ENCODE peak calls at places on chromosomes 1 and 21, in nine cellular contexts. M is ovary; L is type B pancreatic cell; W is activated gamma-delta T cell treated with Interleukin-2 at 50 U/mL for 16 hours; C is CD8-positive, alpha-beta T cell; X is NCI-H2081; K is HEK293T; Z is stimulated activated CD8-positive, alpha-beta memory T cell treated with anti-CD3 and anti-CD28 coated beads, Interleukin-2, amount 100 ng/mL, for 48 hours; S is hepatocyte. D is an unnamed sample.
A peak's percentile ranks its signal among the peaks of the same experiment; 100 is the strongest.

GRCh38 chr1:177995369-177995768 is 25.5 kb upstream of the SEC16B start:
- DNase-seq in M (no peak), L (no peak), W (no peak), C (no peak), X (no peak), K (no peak), Z (no peak), S (no peak), D (no peak)

GRCh38 chr1:32208891-32209309 is at the start of gene DCDC2B:
- DNase-seq in M (no peak), L (no peak), W (no peak), C (no peak), X (peak; percentile 95), K (no peak), Z (no peak), S (peak; percentile 53), D (no peak)

GRCh38 chr1:145891587-145892485 is 6.2 kb upstream of the ANKRD35 start:
- DNase-seq in M (peak; percentile 96), L (peak; percentile 90), W (peak; percentile 47), C (peak; percentile 65), X (peak; percentile 99), K (peak; percentile 95), Z (peak; percentile 17), S (peak; percentile 98), D (peak; percentile 97)

GRCh38 chr1:228811655-228812315 is 76.5 kb downstream of the RHOU start:
- DNase-seq in M (no peak), L (no peak), W (no peak), C (peak; percentile 32), X (no peak), K (no peak), Z (no peak), S (no peak), D (no peak)

GRCh38 chr1:199954701-199955100 is 72.8 kb upstream of the NR5A2 start:
- DNase-seq in M (no peak), L (no peak), W (no peak), C (no peak), X (no peak), K (peak; percentile 72), Z (no peak), S (peak; percentile 41), D (no peak)

GRCh38 chr1:157279157-157280140 is 141.3 kb upstream of the ETV3 start:
- DNase-seq in M (no peak), L (no peak), W (no peak), C (no peak), X (no peak), K (no peak), Z (no peak), S (no peak), D (no peak)

GRCh38 chr1:198253668-198254067 is 96.9 kb downstream of the NEK7 start:
- DNase-seq in M (no peak), L (no peak), W (no peak), C (no peak), X (no peak), K (no peak), Z (no peak), S (no peak), D (no peak)

GRCh38 chr1:68918563-68918962 is 421.7 kb upstream of the DEPDC1 start:
- DNase-seq in M (no peak), L (no peak), W (no peak), C (no peak), X (no peak), K (no peak), Z (no peak), S (no peak), D (no peak)

GRCh38 chr1:10283318-10283984 is 73.1 kb downstream of the KIF1B start:
- DNase-seq in M (no peak), L (no peak), W (no peak), C (no peak), X (no peak), K (no peak), Z (no peak), S (no peak), D (no peak)

GRCh38 chr1:97350662-97351061 is 570.2 kb downstream of the DPYD start:
- DNase-seq in M (no peak), L (no peak), W (no peak), C (no peak), X (no peak), K (no peak), Z (no peak), S (no peak), D (no peak)

GRCh38 chr1:93816970-93817738 is 61.9 kb downstream of the DNTTIP2 start:
- DNase-seq in M (no peak), L (no peak), W (no peak), C (no peak), X (no peak), K (no peak), Z (no peak), S (peak; percentile 48), D (no peak)

GRCh38 chr1:185338719-185339622 is 21.9 kb upstream of the IVNS1ABP start:
- DNase-seq in M (no peak), L (no peak), W (peak; percentile 23), C (peak; percentile 69), X (no peak), K (no peak), Z (no peak), S (no peak), D (peak; percentile 67)

GRCh38 chr1:19023787-19024186 is 67.3 kb upstream of the IFFO2 start:
- DNase-seq in M (no peak), L (no peak), W (no peak), C (no peak), X (no peak), K (no peak), Z (no peak), S (no peak), D (no peak)

GRCh38 chr1:84402060-84402459 is 3.8 kb downstream of the DNASE2B start:
- DNase-seq in M (no peak), L (no peak), W (no peak), C (no peak), X (no peak), K (no peak), Z (no peak), S (no peak), D (no peak)

GRCh38 chr1:220786337-220787068 is at the start of gene MTARC1:
- DNase-seq in M (peak; percentile 61), L (peak; percentile 78), W (no peak), C (no peak), X (peak; percentile 74), K (peak; percentile 76), Z (no peak), S (peak; percentile 74), D (no peak)

GRCh38 chr1:30718091-30718635 is 5.2 kb downstream of the MATN1 start:
- DNase-seq in M (peak; percentile 100), L (peak; percentile 99), W (peak; percentile 100), C (peak; percentile 100), X (peak; percentile 99), K (peak; percentile 99), Z (peak; percentile 99), S (peak; percentile 99), D (peak; percentile 99)

GRCh38 chr1:30668546-30669327 is 54.6 kb downstream of the MATN1 start:
- DNase-seq in M (no peak), L (no peak), W (no peak), C (no peak), X (no peak), K (no peak), Z (no peak), S (no peak), D (no peak)

GRCh38 chr1:224828691-224829090 is 100.8 kb upstream of the DNAH14 start:
- DNase-seq in M (no peak), L (no peak), W (no peak), C (no peak), X (no peak), K (no peak), Z (no peak), S (no peak), D (no peak)

GRCh38 chr1:196558424-196558823 is 49.8 kb downstream of the KCNT2 start:
- DNase-seq in M (no peak), L (no peak), W (no peak), C (no peak), X (no peak), K (no peak), Z (no peak), S (peak; percentile 18), D (no peak)

GRCh38 chr1:226520640-226521355 is 27.8 kb upstream of the STUM start:
- DNase-seq in M (no peak), L (peak; percentile 44), W (no peak), C (peak; percentile 17), X (no peak), K (no peak), Z (no peak), S (no peak), D (no peak)

GRCh38 chr1:60222492-60223369 is 149.2 kb upstream of the C1orf87 start:
- DNase-seq in M (no peak), L (no peak), W (no peak), C (no peak), X (no peak), K (no peak), Z (no peak), S (no peak), D (no peak)

GRCh38 chr1:30377230-30378022 is 346.0 kb downstream of the MATN1 start:
- DNase-seq in M (no peak), L (peak; percentile 58), W (no peak), C (peak; percentile 25), X (no peak), K (no peak), Z (no peak), S (no peak), D (no peak)

GRCh38 chr21:36254106-36254941 is 65.7 kb upstream of the MORC3 start:
- DNase-seq in M (no peak), L (no peak), W (no peak), C (no peak), X (no peak), K (no peak), Z (no peak), S (no peak), D (no peak)

GRCh38 chr1:111596499-111596898 is 23.1 kb upstream of the RAP1A start:
- DNase-seq in M (no peak), L (no peak), W (peak; percentile 63), C (peak; percentile 78), X (no peak), K (no peak), Z (no peak), S (no peak), D (no peak)

GRCh38 chr1:66330711-66331110 is 203.2 kb upstream of the SGIP1 start:
- DNase-seq in M (no peak), L (no peak), W (no peak), C (no peak), X (no peak), K (no peak), Z (no peak), S (no peak), D (no peak)

GRCh38 chr1:116134178-116134773 is 23.1 kb downstream of the MAB21L3 start:
- DNase-seq in M (no peak), L (no peak), W (no peak), C (no peak), X (no peak), K (no peak), Z (no peak), S (no peak), D (no peak)

GRCh38 chr1:162561616-162562451 is at the start of gene UAP1:
- DNase-seq in M (no peak), L (no peak), W (peak; percentile 20), C (no peak), X (no peak), K (no peak), Z (no peak), S (no peak), D (no peak)

GRCh38 chr1:99869723-99870122 is 19.6 kb downstream of the AGL start:
- DNase-seq in M (no peak), L (no peak), W (no peak), C (no peak), X (no peak), K (no peak), Z (no peak), S (no peak), D (no peak)

GRCh38 chr1:218209351-218209861 is 75.7 kb upstream of the RRP15 start:
- DNase-seq in M (no peak), L (no peak), W (no peak), C (no peak), X (no peak), K (no peak), Z (no peak), S (no peak), D (no peak)

GRCh38 chr21:34887729-34888568 is 161.2 kb downstream of the RUNX1 start:
- DNase-seq in M (peak; percentile 57), L (peak; percentile 77), W (peak; percentile 80), C (peak; percentile 85), X (no peak), K (peak; percentile 52), Z (peak; percentile 78), S (peak; percentile 91), D (peak; percentile 88)

GRCh38 chr1:20028125-20028524 is 41.9 kb upstream of the PLA2G5 start:
- DNase-seq in M (no peak), L (no peak), W (no peak), C (no peak), X (no peak), K (no peak), Z (no peak), S (no peak), D (no peak)

D was measured in tibial artery.